ENCODE peak calls at places on chromosome 3, in five cellular contexts. J, I, Z, C and G are unnamed samples.

GRCh38 chr3:38247366-38248035 is 18.1 kb upstream of the SLC22A13 start:
- DNase-seq in J (no peak), I (no peak), Z (no peak), C (no peak), G (no peak)

GRCh38 chr3:38313263-38313662 is 31.2 kb downstream of the SLC22A14 start:
- DNase-seq in J (no peak), I (no peak), Z (no peak), C (no peak), G (no peak)

GRCh38 chr3:24119321-24119751 is 174.2 kb downstream of the NR1D2 start:
- DNase-seq in J (no peak), I (no peak), Z (no peak), C (no peak), G (no peak)

GRCh38 chr3:136122006-136122405 is 74.1 kb downstream of the MSL2 start:
- DNase-seq in J (no peak), I (no peak), Z (no peak), C (no peak), G (no peak)

GRCh38 chr3:38560996-38561717 is 65.0 kb downstream of the EXOG start:
- DNase-seq in J (no peak), I (peak), Z (no peak), C (no peak), G (no peak)

GRCh38 chr3:17298038-17298437 is 413.3 kb downstream of the PLCL2 start:
- DNase-seq in J (no peak), I (no peak), Z (no peak), C (no peak), G (no peak)

GRCh38 chr3:106392905-106393304 is 524.1 kb upstream of the CBLB start:
- DNase-seq in J (no peak), I (no peak), Z (no peak), C (no peak), G (no peak)

GRCh38 chr3:4734454-4734853 is 241.3 kb downstream of the ITPR1 start:
- DNase-seq in J (no peak), I (no peak), Z (no peak), C (no peak), G (peak)

GRCh38 chr3:38108649-38109579 is 28.0 kb downstream of the ACAA1 start:
- DNase-seq in J (no peak), I (no peak), Z (no peak), C (no peak), G (no peak)

GRCh38 chr3:162285252-162285651 is 788.6 kb downstream of the OTOL1 start:
- DNase-seq in J (peak), I (no peak), Z (no peak), C (no peak), G (no peak)

GRCh38 chr3:11567516-11568467 is 75.9 kb downstream of the VGLL4 start:
- DNase-seq in J (no peak), I (no peak), Z (no peak), C (no peak), G (peak)

GRCh38 chr3:108477511-108478147 is 32.8 kb downstream of the MYH15 start:
- DNase-seq in J (peak), I (peak), Z (no peak), C (peak), G (peak)

GRCh38 chr3:42501321-42501680 is 1.1 kb upstream of the VIPR1 start:
- DNase-seq in J (no peak), I (no peak), Z (no peak), C (no peak), G (peak)

GRCh38 chr3:12934431-12934830 is 93.1 kb upstream of the RPL32 start:
- DNase-seq in J (peak), I (no peak), Z (no peak), C (no peak), G (no peak)

GRCh38 chr3:193711964-193712598 is 119.1 kb downstream of the OPA1 start:
- DNase-seq in J (no peak), I (no peak), Z (no peak), C (no peak), G (no peak)

GRCh38 chr3:153161714-153162512 is at the start of gene RAP2B:
- DNase-seq in J (peak), I (peak), Z (peak), C (peak), G (peak)

GRCh38 chr3:181326637-181327223 is 337.2 kb upstream of the DNAJC19 start:
- DNase-seq in J (no peak), I (no peak), Z (no peak), C (peak), G (peak)

GRCh38 chr3:128432898-128433629 is 33.6 kb downstream of the DNAJB8 start:
- DNase-seq in J (no peak), I (no peak), Z (no peak), C (no peak), G (no peak)

GRCh38 chr3:141234283-141234682 is 2.7 kb downstream of the PXYLP1 start:
- DNase-seq in J (no peak), I (no peak), Z (no peak), C (no peak), G (no peak)

GRCh38 chr3:125123906-125124305 is 68.1 kb upstream of the HEG1 start:
- DNase-seq in J (no peak), I (no peak), Z (no peak), C (no peak), G (no peak)

GRCh38 chr3:46297658-46298423 is 55.6 kb downstream of the CCR3 start:
- DNase-seq in J (no peak), I (no peak), Z (no peak), C (no peak), G (no peak)

GRCh38 chr3:129663045-129663446 is 56.6 kb upstream of the PLXND1 start:
- DNase-seq in J (no peak), I (no peak), Z (no peak), C (no peak), G (no peak)

GRCh38 chr3:166608132-166608531 is 770.9 kb upstream of the BCHE start:
- DNase-seq in J (no peak), I (no peak), Z (no peak), C (no peak), G (no peak)

GRCh38 chr3:105791919-105792786 is 76.7 kb downstream of the CBLB start:
- DNase-seq in J (peak), I (no peak), Z (no peak), C (no peak), G (no peak)

GRCh38 chr3:129593595-129594339 is 12.7 kb downstream of the PLXND1 start:
- DNase-seq in J (no peak), I (no peak), Z (no peak), C (no peak), G (peak)

GRCh38 chr3:194686816-194687637 is 1.3 kb downstream of the FAM43A start:
- DNase-seq in J (peak), I (peak), Z (no peak), C (peak), G (peak)

GRCh38 chr3:133754455-133754854 is 8.3 kb downstream of the TF start:
- DNase-seq in J (no peak), I (no peak), Z (no peak), C (no peak), G (no peak)

GRCh38 chr3:125319765-125320164 is 55.4 kb downstream of the ZNF148 start:
- DNase-seq in J (no peak), I (no peak), Z (no peak), C (no peak), G (no peak)

GRCh38 chr3:80023010-80023409 is 255.2 kb upstream of the ROBO1 start:
- DNase-seq in J (no peak), I (no peak), Z (no peak), C (no peak), G (no peak)

GRCh38 chr3:12005951-12006625 is 1.9 kb downstream of the SYN2 start:
- DNase-seq in J (no peak), I (no peak), Z (no peak), C (no peak), G (no peak)

GRCh38 chr3:45991341-45991740 is 4.3 kb downstream of the FYCO1 start:
- DNase-seq in J (peak), I (no peak), Z (no peak), C (no peak), G (no peak)

GRCh38 chr3:43695443-43695842 is 4.7 kb downstream of the ABHD5 start:
- DNase-seq in J (no peak), I (no peak), Z (no peak), C (no peak), G (no peak)

GRCh38 chr3:194095464-194095863 is 40.5 kb upstream of the HES1 start:
- DNase-seq in J (peak), I (no peak), Z (no peak), C (no peak), G (peak)

GRCh38 chr3:127671523-127672428 is 976 bp upstream of the ABTB1 start:
- DNase-seq in J (no peak), I (peak), Z (peak), C (peak), G (peak)

GRCh38 chr3:41808618-41809017 is 153.3 kb downstream of the ULK4 start:
- DNase-seq in J (no peak), I (no peak), Z (no peak), C (no peak), G (no peak)

GRCh38 chr3:64030741-64031140 is 7.4 kb upstream of the PSMD6 start:
- DNase-seq in J (peak), I (peak), Z (peak), C (peak), G (peak)

GRCh38 chr3:185153861-185154629 is 1.2 kb upstream of the C3orf70 start:
- DNase-seq in J (no peak), I (no peak), Z (no peak), C (peak), G (no peak)

GRCh38 chr3:177521305-177521704 is 324.0 kb upstream of the TBL1XR1 start:
- DNase-seq in J (no peak), I (no peak), Z (no peak), C (no peak), G (no peak)
- TF ChIP-seq CTCF in J (no peak), I (no peak), Z (no peak), C (no peak), G (no peak)

GRCh38 chr3:44862221-44862637 is 517 bp downstream of the TMEM42 start:
- DNase-seq in J (no peak), I (peak), Z (no peak), C (peak), G (peak)

GRCh38 chr3:44860117-44860516 is 1.6 kb upstream of the TMEM42 start:
- DNase-seq in J (no peak), I (no peak), Z (no peak), C (no peak), G (no peak)

GRCh38 chr3:44865272-44866005 is 3.7 kb downstream of the TMEM42 start:
- DNase-seq in J (no peak), I (no peak), Z (no peak), C (no peak), G (peak)

GRCh38 chr3:44867421-44868111 is 5.9 kb downstream of the TMEM42 start:
- DNase-seq in J (no peak), I (no peak), Z (no peak), C (no peak), G (no peak)

GRCh38 chr3:44861412-44862220 is at the start of gene TMEM42:
- DNase-seq in J (peak), I (peak), Z (peak), C (peak), G (peak)
- TF ChIP-seq CTCF in J (peak), I (no peak), Z (no peak), C (peak), G (peak)

GRCh38 chr3:169563775-169564059 is 99.8 kb downstream of the MECOM start:
- DNase-seq in J (no peak), I (no peak), Z (no peak), C (no peak), G (no peak)

GRCh38 chr3:169564883-169565282 is 98.6 kb downstream of the MECOM start:
- DNase-seq in J (no peak), I (no peak), Z (no peak), C (no peak), G (no peak)

GRCh38 chr3:169558371-169558770 is 105.1 kb downstream of the MECOM start:
- DNase-seq in J (no peak), I (no peak), Z (no peak), C (no peak), G (no peak)

DNA sequence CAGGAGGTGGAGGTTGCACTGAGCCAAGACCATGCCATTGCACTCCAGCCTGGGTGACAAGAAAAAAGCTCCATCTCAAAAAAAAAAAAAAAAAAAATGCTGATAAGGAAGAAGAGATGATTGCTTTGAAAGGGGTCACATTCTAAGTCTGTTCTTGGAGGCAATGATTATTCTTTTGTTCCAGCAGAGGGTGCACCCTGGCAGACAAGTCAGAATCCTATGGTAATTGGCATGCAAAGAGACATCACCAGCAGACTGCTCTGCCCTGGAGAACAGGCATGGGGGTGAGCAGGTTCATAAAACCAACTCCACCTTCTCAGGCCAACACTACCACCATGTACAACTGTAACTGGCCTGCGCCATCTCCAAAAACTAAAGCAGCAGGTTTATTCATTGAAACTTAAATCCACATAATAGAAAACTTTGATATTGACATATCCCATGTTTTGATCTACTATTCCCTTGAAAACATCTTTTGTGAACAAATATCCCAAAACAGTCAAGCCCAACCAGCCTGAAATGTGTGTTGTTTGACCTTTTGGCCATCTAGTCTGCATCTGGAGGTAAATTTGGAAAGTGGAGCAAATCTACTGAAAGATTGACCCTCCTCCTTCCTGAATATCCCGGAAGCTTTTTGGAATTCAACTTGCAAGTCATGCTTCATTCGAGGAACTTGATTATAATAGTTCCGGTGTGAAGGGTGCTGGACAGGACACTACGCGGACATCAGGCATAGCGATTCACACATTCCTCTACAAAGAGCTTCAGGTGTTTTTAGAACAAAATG is 100.3 kb downstream of the MECOM start:
- DNase-seq in J (no peak), I (no peak), Z (no peak), C (no peak), G (no peak)
- TF ChIP-seq CTCF in J (no peak), I (no peak), Z (no peak), C (no peak), G (no peak)

DNA sequence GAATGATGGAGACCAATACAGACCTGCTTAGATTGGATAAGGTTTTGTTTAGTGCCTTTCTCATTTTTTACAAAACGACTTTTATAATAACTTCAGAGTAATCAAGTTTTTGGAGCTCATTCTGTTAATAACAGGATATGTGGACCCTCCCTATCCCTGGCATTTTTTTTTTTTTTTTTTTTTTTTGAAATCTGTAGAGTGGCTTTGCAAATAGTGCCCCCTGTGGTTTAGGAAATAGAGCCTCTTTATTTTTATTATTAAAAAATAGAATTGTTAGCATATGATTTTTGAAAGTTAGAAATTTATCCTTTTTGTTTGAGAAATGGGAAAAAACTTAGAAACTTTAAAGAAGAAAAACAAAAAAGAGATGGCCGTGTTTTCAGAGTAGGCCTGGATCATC is 11.4 kb downstream of the SKIL start:
- DNase-seq in J (no peak), I (no peak), Z (no peak), C (no peak), G (no peak)
- TF ChIP-seq CTCF in J (peak), I (peak), Z (no peak), C (no peak), G (peak)

GRCh38 chr3:20666091-20666490 is 480.1 kb upstream of the SGO1 start:
- DNase-seq in J (no peak), I (no peak), Z (no peak), C (no peak), G (no peak)
- TF ChIP-seq CTCF in J (no peak), I (no peak), Z (no peak), C (no peak), G (no peak)

DNA sequence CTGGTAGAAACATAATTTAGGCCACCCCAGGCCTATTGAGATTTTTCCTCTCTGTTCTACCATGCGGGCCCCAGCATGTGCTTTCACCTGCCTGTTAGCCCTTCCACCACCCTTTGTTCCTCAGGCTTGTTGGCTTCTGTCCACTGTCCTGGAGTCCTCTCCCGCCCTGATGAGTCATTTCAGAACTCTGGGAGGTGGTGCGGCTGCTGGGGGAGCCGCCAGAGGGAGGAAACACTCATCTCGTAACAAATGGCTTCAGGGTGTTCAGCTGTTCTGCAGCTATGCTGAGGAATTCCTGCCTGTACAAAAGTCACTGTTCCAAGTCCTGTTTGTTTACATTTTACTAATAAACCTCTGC is 36.3 kb downstream of the LRTM1 start:
- DNase-seq in J (peak), I (no peak), Z (peak), C (no peak), G (no peak)
- TF ChIP-seq CTCF in J (peak), I (no peak), Z (no peak), C (no peak), G (no peak)

GRCh38 chr3:14899993-14900618 is 47.3 kb upstream of the NR2C2 start:
- DNase-seq in J (no peak), I (no peak), Z (no peak), C (no peak), G (no peak)

GRCh38 chr3:14897266-14897665 is 50.1 kb upstream of the NR2C2 start:
- DNase-seq in J (no peak), I (no peak), Z (no peak), C (no peak), G (no peak)

GRCh38 chr3:14902719-14903118 is 44.7 kb upstream of the NR2C2 start:
- DNase-seq in J (peak), I (no peak), Z (no peak), C (no peak), G (no peak)

GRCh38 chr3:14900881-14901873 is 46.2 kb upstream of the NR2C2 start:
- DNase-seq in J (no peak), I (no peak), Z (no peak), C (no peak), G (no peak)

DNA sequence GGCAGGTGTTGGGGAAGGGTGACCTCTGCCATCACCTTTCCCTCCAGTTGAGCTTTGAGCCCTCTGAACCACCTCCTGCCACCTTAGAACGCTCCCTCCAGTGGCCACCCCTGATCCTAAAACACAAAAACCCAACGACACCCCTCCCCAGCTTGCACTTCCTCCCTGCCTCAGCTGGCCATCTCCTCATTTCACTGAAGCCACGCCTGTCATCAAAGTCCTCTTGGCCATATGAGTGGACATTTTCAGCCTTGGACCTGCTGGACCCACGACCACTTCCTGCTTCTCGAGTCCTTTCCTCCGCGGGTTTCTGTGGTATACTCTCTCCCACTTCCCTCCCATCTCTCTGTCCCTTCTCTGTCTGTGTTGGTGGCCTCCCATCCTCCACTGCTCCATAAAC is 48.5 kb upstream of the NR2C2 start:
- DNase-seq in J (no peak), I (no peak), Z (no peak), C (no peak), G (no peak)
- TF ChIP-seq CTCF in J (no peak), I (no peak), Z (no peak), C (no peak), G (no peak)

GRCh38 chr3:137763594-137763938 is 549 bp upstream of the SOX14 start:
- DNase-seq in J (no peak), I (no peak), Z (no peak), C (peak), G (no peak)
- TF ChIP-seq CTCF in J (no peak), I (no peak), Z (no peak), C (no peak), G (no peak)

GRCh38 chr3:114242947-114243346 is 5.6 kb upstream of the ZNF80 start:
- DNase-seq in J (no peak), I (no peak), Z (no peak), C (peak), G (peak)
- TF ChIP-seq CTCF in J (no peak), I (no peak), Z (no peak), C (no peak), G (no peak)